ENCODE peak calls at places on chromosomes 3 and 15, in five cellular contexts. I is ovary, D is fibroblast of the aortic adventitia, P is cardiac fibroblast, W is GM23338. X is an unnamed sample.

GRCh38 chr3:10015476-10015904 is 10.7 kb upstream of the FANCD2 start:
- DNase-seq in D (peak; percentile 99), P (peak; percentile 98), I (peak; percentile 91), W (no peak), X (peak; percentile 86)

GRCh38 chr15:36579792-36580431 is 486 bp downstream of the CDIN1 start:
- DNase-seq in D (no peak), W (no peak), P (no peak), I (peak; percentile 33), X (peak; percentile 56)

GRCh38 chr15:62818691-62819090 is 223.9 kb upstream of the TPM1 start:
- DNase-seq in P (peak; percentile 61), I (no peak), W (no peak), D (peak; percentile 12), X (peak; percentile 36)

GRCh38 chr15:99613887-99614642 is 48.3 kb downstream of the MEF2A start:
- DNase-seq in D (peak; percentile 71), I (no peak), P (peak; percentile 76), W (no peak), X (peak; percentile 45)

GRCh38 chr3:71029770-71030169 is 553.8 kb downstream of the FOXP1 start:
- DNase-seq in W (no peak), D (no peak), P (no peak), I (no peak), X (no peak)

GRCh38 chr15:91853501-91853967 is at the start of gene SLCO3A1:
- DNase-seq in W (peak; percentile 74), I (peak; percentile 58), P (peak; percentile 49), D (peak; percentile 45), X (peak; percentile 72)

GRCh38 chr3:78814893-78815562 is 952.8 kb downstream of the ROBO1 start:
- DNase-seq in D (no peak), W (no peak), I (no peak), P (no peak), X (no peak)

GRCh38 chr3:70090322-70090913 is 90.9 kb downstream of the SAMMSON start:
- DNase-seq in P (peak; percentile 44), D (peak; percentile 49), I (no peak), W (peak; percentile 61), X (peak; percentile 51)

GRCh38 chr3:172751188-172751571 is 654 bp downstream of the ECT2 start:
- DNase-seq in W (no peak), D (peak; percentile 39), I (no peak), P (peak; percentile 55), X (peak; percentile 66)

GRCh38 chr15:91067026-91067425 is 33.0 kb upstream of the SV2B start:
- DNase-seq in I (no peak), W (no peak), D (peak; percentile 2), P (peak; percentile 84), X (peak; percentile 31)

GRCh38 chr15:90581771-90582471 is 52.2 kb downstream of the CRTC3 start:
- DNase-seq in W (no peak), I (no peak), D (no peak), P (no peak), X (no peak)

GRCh38 chr3:148990211-148990610 is 1.1 kb upstream of the GYG1 start:
- DNase-seq in D (no peak), P (no peak), W (no peak), I (no peak), X (peak; percentile 57)

GRCh38 chr15:59817834-59818233 is 128.7 kb upstream of the BNIP2 start:
- DNase-seq in W (no peak), P (no peak), D (no peak), I (no peak), X (no peak)

GRCh38 chr15:36844453-36845094 is 255.8 kb downstream of the MEIS2 start:
- DNase-seq in I (no peak), W (peak; percentile 15), D (peak; percentile 41), P (peak; percentile 12), X (peak; percentile 28)

GRCh38 chr15:86157929-86158328 is 78.3 kb downstream of the AGBL1 start:
- DNase-seq in D (no peak), W (no peak), P (no peak), I (no peak), X (no peak)

GRCh38 chr3:63056932-63057331 is 181.7 kb upstream of the CADPS start:
- DNase-seq in D (no peak), P (no peak), W (no peak), I (no peak), X (no peak)

GRCh38 chr3:149393355-149394165 is 16.1 kb upstream of the TM4SF1 start:
- DNase-seq in I (no peak), W (peak; percentile 88), P (peak; percentile 92), D (peak; percentile 85), X (peak; percentile 89)

GRCh38 chr15:65806387-65806786 is 14.3 kb upstream of the DENND4A start:
- DNase-seq in P (no peak), D (no peak), W (no peak), I (no peak), X (no peak)

GRCh38 chr3:11236588-11237461 is 35.4 kb upstream of the ATG7 start:
- DNase-seq in I (peak; percentile 43), W (peak; percentile 90), D (peak; percentile 73), P (peak; percentile 51), X (peak; percentile 50)

GRCh38 chr15:67784856-67785430 is 40.4 kb upstream of the SKOR1 start:
- DNase-seq in I (no peak), P (no peak), W (no peak), D (no peak), X (no peak)

GRCh38 chr15:62644216-62644873 is 398.2 kb upstream of the TPM1 start:
- DNase-seq in D (no peak), P (no peak), W (no peak), I (no peak), X (no peak)

GRCh38 chr15:48557335-48557734 is 88.2 kb downstream of the FBN1 start:
- DNase-seq in D (peak; percentile 56), I (no peak), W (peak; percentile 3), P (no peak), X (no peak)

GRCh38 chr15:92079047-92079446 is 225.5 kb downstream of the SLCO3A1 start:
- DNase-seq in W (peak; percentile 76), I (no peak), D (no peak), P (peak; percentile 22), X (peak; percentile 35)

GRCh38 chr3:1469687-1470086 is 376.9 kb downstream of the CNTN6 start:
- DNase-seq in W (no peak), P (no peak), I (no peak), D (no peak), X (no peak)

GRCh38 chr3:151085227-151085888 is at the start of gene MED12L:
- DNase-seq in W (peak; percentile 86), D (peak; percentile 62), P (peak; percentile 69), I (peak; percentile 63), X (peak; percentile 90)
- H3K4me3 ChIP-seq in W (peak within 1 kb of the TSS; percentile 83), D (peak within 1 kb of the TSS; percentile 63), P (peak within 1 kb of the TSS; percentile 48), I (peak within 1 kb of the TSS; percentile 78), X (peak within 1 kb of the TSS; percentile 70)

DNA sequence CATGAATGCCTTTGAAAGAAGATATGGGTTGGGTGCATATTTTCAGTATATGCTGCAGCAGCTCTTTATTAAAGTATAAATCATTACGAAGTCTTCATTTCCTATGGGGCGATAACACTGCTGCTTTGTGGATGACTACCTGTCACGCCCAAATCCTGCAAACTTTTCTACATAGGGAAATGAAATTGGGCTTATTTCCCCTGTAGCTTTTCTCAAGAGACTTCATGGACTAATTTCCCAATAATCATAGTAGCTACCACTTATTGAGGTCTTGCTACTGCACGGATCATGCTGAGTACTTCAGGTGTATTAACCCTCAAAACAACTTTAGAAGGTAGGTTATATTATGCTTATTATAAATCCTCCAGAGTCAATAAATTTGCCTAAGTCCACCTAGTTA is 8.0 kb downstream of the TGFBR2 start:
- DNase-seq in I (no peak), D (no peak), P (no peak), W (no peak), X (no peak)
- H3K4me3 ChIP-seq in I (no peak overlapping the region), D (no peak overlapping the region), P (no peak overlapping the region), W (no peak overlapping the region), X (no peak overlapping the region)

GRCh38 chr15:70055601-70056051 is 42.1 kb downstream of the TLE3 start:
- DNase-seq in P (no peak), W (no peak), I (no peak), D (no peak), X (no peak)
- H3K4me3 ChIP-seq in P (no peak overlapping the region), W (no peak overlapping the region), I (no peak overlapping the region), D (no peak overlapping the region), X (no peak overlapping the region)

DNA sequence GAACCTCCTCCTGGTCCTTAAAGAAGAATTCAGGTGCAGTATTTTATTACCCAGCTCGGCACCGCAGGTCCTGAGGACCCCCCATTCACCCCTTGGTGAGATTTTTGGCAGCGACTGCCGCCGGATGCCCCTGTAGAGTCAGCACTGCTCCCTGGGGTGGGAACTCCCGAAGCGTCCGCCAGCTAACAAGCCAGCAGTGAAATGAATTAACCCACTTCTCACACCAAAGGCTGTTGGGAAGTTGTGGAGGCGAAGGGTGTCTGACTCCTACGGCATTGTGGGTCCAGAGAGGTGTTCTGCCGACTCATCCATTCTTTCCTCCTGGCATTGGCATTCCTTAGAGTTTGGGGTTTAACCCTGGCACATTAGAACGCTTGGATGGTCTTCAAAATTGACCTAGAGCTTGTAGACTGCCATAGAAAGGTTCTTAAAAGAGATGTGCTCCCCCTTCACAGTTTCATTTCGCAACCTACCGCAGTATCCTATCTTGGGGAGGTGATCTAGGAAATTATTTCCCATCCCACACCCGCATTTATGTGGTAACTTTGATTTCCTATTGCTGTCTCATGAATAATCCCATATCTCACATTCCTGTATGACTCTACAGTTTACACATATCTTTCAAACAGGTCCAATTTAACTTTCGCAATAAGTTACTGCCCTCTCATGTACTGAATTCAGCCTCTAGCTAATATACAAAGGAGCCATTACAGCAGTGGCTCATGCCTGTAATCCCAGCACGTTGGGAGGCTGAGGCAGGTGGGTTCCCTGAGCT is 879 bp upstream of the EIF5A2 start:
- DNase-seq in P (peak; percentile 95), W (no peak), D (peak; percentile 98), I (no peak), X (peak; percentile 89)
- H3K4me3 ChIP-seq in P (peak overlapping the region; percentile 20), W (peak overlapping the region; percentile 76), D (peak overlapping the region; percentile 54), I (peak overlapping the region; percentile 70), X (peak overlapping the region; percentile 88)

DNA sequence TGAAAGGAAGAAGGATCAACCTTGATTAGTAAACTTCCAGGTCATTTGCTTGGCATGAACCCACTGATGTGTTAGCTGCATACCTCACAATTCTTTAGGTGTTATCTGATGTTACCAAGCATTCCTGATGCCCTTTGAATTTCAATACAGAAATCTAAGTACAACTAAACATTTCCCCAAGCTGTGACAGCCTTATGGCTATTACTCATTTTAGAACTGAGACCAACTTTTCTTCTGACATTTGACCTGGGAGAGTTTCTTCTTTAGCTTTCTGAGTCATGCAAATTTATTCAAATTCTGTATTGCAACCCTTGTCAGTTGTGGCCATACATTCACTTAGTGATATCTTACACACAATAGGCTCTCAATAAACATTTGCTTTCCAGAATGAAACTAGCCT is 124.3 kb downstream of the TIGIT start:
- DNase-seq in I (no peak), W (no peak), P (peak; percentile 61), D (no peak), X (peak; percentile 56)
- H3K4me3 ChIP-seq in I (no peak overlapping the region), W (no peak overlapping the region), P (no peak overlapping the region), D (no peak overlapping the region), X (peak overlapping the region; percentile 66)

GRCh38 chr3:184176377-184177330 is 2.0 kb downstream of the AP2M1 start:
- DNase-seq in D (peak; percentile 92), I (peak; percentile 70), W (peak; percentile 95), P (peak; percentile 97), X (peak; percentile 99)
- H3K4me3 ChIP-seq in D (peak overlapping the region; percentile 97), I (peak overlapping the region; percentile 72), W (peak overlapping the region; percentile 92), P (peak overlapping the region; percentile 98), X (peak overlapping the region; percentile 96)

GRCh38 chr3:133992385-133992784 is 37.3 kb downstream of the SLCO2A1 start:
- DNase-seq in P (no peak), W (no peak), I (no peak), D (peak; percentile 18), X (peak; percentile 20)
- H3K4me3 ChIP-seq in P (no peak overlapping the region), W (no peak overlapping the region), I (no peak overlapping the region), D (no peak overlapping the region), X (no peak overlapping the region)

GRCh38 chr3:33447958-33448357 is 7.8 kb upstream of the UBP1 start:
- DNase-seq in I (no peak), D (no peak), P (no peak), W (no peak), X (no peak)
- H3K4me3 ChIP-seq in I (no peak overlapping the region), D (no peak overlapping the region), P (no peak overlapping the region), W (peak overlapping the region; percentile 96), X (no peak overlapping the region)

X was measured in GM23248.